ENCODE peak calls at places on chromosome 7, in eight cellular contexts. F is GM10248, O is RPMI7951, M is NCI-H1436, J is amygdala, D is spleen, V is GM06990, Y is NCI-H2081. K is an unnamed sample.

GRCh38 chr7:2131791-2132190 is 101.0 kb downstream of the MAD1L1 start:
- DNase-seq in O (no peak), J (no peak), V (no peak), F (no peak), M (no peak), Y (no peak), D (no peak), K (no peak)

GRCh38 chr7:70975816-70976215 is 156.1 kb upstream of the GALNT17 start:
- DNase-seq in F (no peak), D (no peak), O (no peak), Y (no peak), V (no peak), M (no peak), J (no peak), K (no peak)

GRCh38 chr7:43589133-43589478 is 6.2 kb downstream of the STK17A start:
- DNase-seq in F (no peak), M (no peak), O (no peak), D (no peak), J (no peak), Y (no peak), V (no peak), K (no peak)

GRCh38 chr7:22613466-22613865 is 113.5 kb upstream of the STEAP1B start:
- DNase-seq in Y (no peak), D (no peak), O (no peak), M (no peak), J (no peak), V (no peak), F (no peak), K (no peak)

GRCh38 chr7:78437118-78437517 is 638.5 kb downstream of the PHTF2 start:
- DNase-seq in V (no peak), D (no peak), F (no peak), M (no peak), Y (no peak), O (peak; percentile 4), J (no peak), K (no peak)

GRCh38 chr7:116979430-116979829 is 26.1 kb downstream of the ST7 start:
- DNase-seq in M (no peak), Y (no peak), O (no peak), D (no peak), V (no peak), F (no peak), J (no peak), K (no peak)

GRCh38 chr7:16494551-16494950 is 29.0 kb upstream of the SOSTDC1 start:
- DNase-seq in J (no peak), V (no peak), O (no peak), F (no peak), M (no peak), D (no peak), Y (no peak), K (no peak)

GRCh38 chr7:97847791-97848190 is 24.4 kb downstream of the ASNS start:
- DNase-seq in M (no peak), F (no peak), J (no peak), Y (no peak), O (no peak), D (no peak), V (no peak), K (no peak)

GRCh38 chr7:16804674-16805439 is at the start of gene AGR2:
- DNase-seq in V (no peak), F (no peak), O (no peak), J (no peak), Y (peak; percentile 92), M (no peak), D (no peak), K (no peak)

GRCh38 chr7:39950473-39951155 is 558 bp downstream of the CDK13 start:
- DNase-seq in O (peak; percentile 67), Y (peak; percentile 67), M (no peak), V (peak; percentile 66), J (peak; percentile 57), F (peak; percentile 29), D (peak; percentile 95), K (peak; percentile 35)

GRCh38 chr7:155814569-155815276 is 2.5 kb upstream of the SHH start:
- DNase-seq in Y (no peak), J (no peak), M (no peak), O (peak; percentile 47), F (no peak), V (no peak), D (peak; percentile 52), K (no peak)

GRCh38 chr7:106538638-106539037 is 122.3 kb downstream of the CCDC71L start:
- DNase-seq in O (peak; percentile 20), D (no peak), Y (no peak), V (no peak), J (no peak), M (no peak), F (no peak), K (no peak)

GRCh38 chr7:115410972-115411686 is 489.2 kb downstream of the MDFIC start:
- DNase-seq in V (peak; percentile 47), J (no peak), D (no peak), O (no peak), M (no peak), Y (no peak), F (peak; percentile 7), K (no peak)

GRCh38 chr7:130278892-130279690 is 12.4 kb downstream of the CPA2 start:
- DNase-seq in Y (no peak), J (no peak), F (no peak), D (no peak), V (no peak), M (no peak), O (peak; percentile 74), K (no peak)

GRCh38 chr7:143988986-143989745 is 11.0 kb upstream of the OR6B1 start:
- DNase-seq in F (no peak), J (no peak), V (no peak), D (no peak), O (no peak), M (no peak), Y (no peak), K (no peak)

GRCh38 chr7:16556359-16556758 is 29.7 kb downstream of the LRRC72 start:
- DNase-seq in Y (no peak), M (no peak), O (no peak), F (no peak), D (no peak), V (no peak), J (no peak), K (no peak)

GRCh38 chr7:135717686-135718085 is 10.3 kb downstream of the SLC13A4 start:
- DNase-seq in M (no peak), V (no peak), F (no peak), D (no peak), J (no peak), Y (no peak), O (no peak), K (no peak)

GRCh38 chr7:106050002-106050742 is 61.9 kb downstream of the SYPL1 start:
- DNase-seq in J (no peak), Y (no peak), O (peak; percentile 44), M (no peak), F (no peak), D (no peak), V (no peak), K (no peak)

GRCh38 chr7:1851731-1852531 is 181.9 kb downstream of the ELFN1 start:
- DNase-seq in M (no peak), F (no peak), J (no peak), O (no peak), D (peak; percentile 72), V (no peak), Y (no peak), K (no peak)

GRCh38 chr7:80942261-80943041 is 23.6 kb upstream of the SEMA3C start:
- DNase-seq in O (peak; percentile 98), M (no peak), Y (no peak), F (no peak), D (no peak), J (no peak), V (no peak), K (no peak)

GRCh38 chr7:137025469-137026175 is 157.2 kb downstream of the CHRM2 start:
- DNase-seq in F (no peak), D (no peak), O (no peak), M (no peak), V (no peak), Y (no peak), J (no peak), K (no peak)

GRCh38 chr7:50648570-50649169 is 83.5 kb upstream of the DDC start:
- DNase-seq in J (no peak), V (no peak), F (no peak), D (no peak), M (no peak), O (peak; percentile 30), Y (no peak), K (no peak)

GRCh38 chr7:132049462-132050304 is 493.3 kb upstream of the PODXL start:
- DNase-seq in J (no peak), O (peak; percentile 42), F (peak; percentile 31), V (no peak), Y (peak; percentile 24), D (no peak), M (no peak), K (peak; percentile 23)

GRCh38 chr7:42342381-42342780 is 105.4 kb upstream of the GLI3 start:
- DNase-seq in F (no peak), M (no peak), O (peak; percentile 43), J (no peak), Y (no peak), D (no peak), V (no peak), K (no peak)

GRCh38 chr7:121931149-121931922 is 58.4 kb downstream of the PTPRZ1 start:
- DNase-seq in M (no peak), Y (no peak), V (no peak), D (no peak), J (no peak), F (no peak), O (no peak), K (no peak)

GRCh38 chr7:76364198-76364584 is 5.4 kb upstream of the YWHAG start:
- DNase-seq in V (no peak), J (no peak), F (no peak), O (peak; percentile 88), Y (no peak), D (no peak), M (no peak), K (no peak)

GRCh38 chr7:158087196-158087595 is 500.4 kb downstream of the PTPRN2 start:
- DNase-seq in J (no peak), O (no peak), V (no peak), M (no peak), D (no peak), F (no peak), Y (no peak), K (no peak)

K was measured in progenitor cell of endocrine pancreas.